ENCODE peak calls at places on chromosomes 12 and 14, in nine cellular contexts. One of them, this sample, is unnamed.

GRCh38 chr14:68694516-68695235 is 98.2 kb downstream of the ZFP36L1 start:
- DNase-seq in HCEC 1CT: peak
- DNase-seq in activated CD8-positive, alpha-beta T cell treated with anti-CD3 and anti-CD28 coated beads for 36 hours: no peak
- DNase-seq in GM04504: no peak
- DNase-seq in NCI-H69: no peak
- DNase-seq in ecto neural progenitor cell: no peak
- DNase-seq in Karpas-422: no peak
- DNase-seq in activated CD4-positive, alpha-beta T cell treated with anti-CD3 and anti-CD28 coated beads for 24 hours: no peak
- DNase-seq in fibroblast of lung: peak
- DNase-seq in this sample: no peak

GRCh38 chr12:93325855-93326254 is 51.9 kb upstream of the NUDT4 start:
- DNase-seq in HCEC 1CT: peak
- DNase-seq in activated CD8-positive, alpha-beta T cell treated with anti-CD3 and anti-CD28 coated beads for 36 hours: no peak
- DNase-seq in GM04504: no peak
- DNase-seq in NCI-H69: no peak
- DNase-seq in ecto neural progenitor cell: no peak
- DNase-seq in Karpas-422: no peak
- DNase-seq in activated CD4-positive, alpha-beta T cell treated with anti-CD3 and anti-CD28 coated beads for 24 hours: no peak
- DNase-seq in fibroblast of lung: peak
- DNase-seq in this sample: peak

GRCh38 chr14:88985654-88986053 is 161.2 kb downstream of the TTC8 start:
- DNase-seq in HCEC 1CT: no peak
- DNase-seq in activated CD8-positive, alpha-beta T cell treated with anti-CD3 and anti-CD28 coated beads for 36 hours: no peak
- DNase-seq in GM04504: no peak
- DNase-seq in NCI-H69: no peak
- DNase-seq in ecto neural progenitor cell: no peak
- DNase-seq in Karpas-422: no peak
- DNase-seq in activated CD4-positive, alpha-beta T cell treated with anti-CD3 and anti-CD28 coated beads for 24 hours: no peak
- DNase-seq in fibroblast of lung: no peak
- DNase-seq in this sample: no peak

GRCh38 chr14:83874662-83875061 is 1655.3 kb upstream of the FLRT2 start:
- DNase-seq in HCEC 1CT: no peak
- DNase-seq in activated CD8-positive, alpha-beta T cell treated with anti-CD3 and anti-CD28 coated beads for 36 hours: no peak
- DNase-seq in GM04504: peak
- DNase-seq in NCI-H69: peak
- DNase-seq in ecto neural progenitor cell: no peak
- DNase-seq in Karpas-422: no peak
- DNase-seq in activated CD4-positive, alpha-beta T cell treated with anti-CD3 and anti-CD28 coated beads for 24 hours: no peak
- DNase-seq in fibroblast of lung: no peak
- DNase-seq in this sample: no peak

GRCh38 chr12:27711312-27711682 is 665 bp downstream of the MRPS35 start:
- DNase-seq in HCEC 1CT: peak
- DNase-seq in activated CD8-positive, alpha-beta T cell treated with anti-CD3 and anti-CD28 coated beads for 36 hours: peak
- DNase-seq in GM04504: no peak
- DNase-seq in NCI-H69: peak
- DNase-seq in ecto neural progenitor cell: no peak
- DNase-seq in Karpas-422: peak
- DNase-seq in activated CD4-positive, alpha-beta T cell treated with anti-CD3 and anti-CD28 coated beads for 24 hours: no peak
- DNase-seq in fibroblast of lung: no peak
- DNase-seq in this sample: no peak

GRCh38 chr12:112233242-112233641 is 107.9 kb downstream of the TRAFD1 start:
- DNase-seq in HCEC 1CT: no peak
- DNase-seq in activated CD8-positive, alpha-beta T cell treated with anti-CD3 and anti-CD28 coated beads for 36 hours: no peak
- DNase-seq in GM04504: no peak
- DNase-seq in NCI-H69: no peak
- DNase-seq in ecto neural progenitor cell: no peak
- DNase-seq in Karpas-422: no peak
- DNase-seq in activated CD4-positive, alpha-beta T cell treated with anti-CD3 and anti-CD28 coated beads for 24 hours: no peak
- DNase-seq in fibroblast of lung: no peak
- DNase-seq in this sample: no peak

GRCh38 chr12:40010899-40011774 is 94.7 kb downstream of the SLC2A13 start:
- DNase-seq in HCEC 1CT: peak
- DNase-seq in activated CD8-positive, alpha-beta T cell treated with anti-CD3 and anti-CD28 coated beads for 36 hours: peak
- DNase-seq in GM04504: peak
- DNase-seq in NCI-H69: peak
- DNase-seq in ecto neural progenitor cell: peak
- DNase-seq in Karpas-422: peak
- DNase-seq in activated CD4-positive, alpha-beta T cell treated with anti-CD3 and anti-CD28 coated beads for 24 hours: no peak
- DNase-seq in fibroblast of lung: peak
- DNase-seq in this sample: peak

GRCh38 chr12:29426516-29426915 is 45.5 kb upstream of the ERGIC2 start:
- DNase-seq in HCEC 1CT: no peak
- DNase-seq in activated CD8-positive, alpha-beta T cell treated with anti-CD3 and anti-CD28 coated beads for 36 hours: no peak
- DNase-seq in GM04504: no peak
- DNase-seq in NCI-H69: no peak
- DNase-seq in ecto neural progenitor cell: no peak
- DNase-seq in Karpas-422: no peak
- DNase-seq in activated CD4-positive, alpha-beta T cell treated with anti-CD3 and anti-CD28 coated beads for 24 hours: no peak
- DNase-seq in fibroblast of lung: no peak
- DNase-seq in this sample: no peak

GRCh38 chr14:55130194-55130550 is 1.1 kb downstream of the LGALS3 start:
- DNase-seq in HCEC 1CT: peak
- DNase-seq in activated CD8-positive, alpha-beta T cell treated with anti-CD3 and anti-CD28 coated beads for 36 hours: no peak
- DNase-seq in GM04504: peak
- DNase-seq in NCI-H69: peak
- DNase-seq in ecto neural progenitor cell: no peak
- DNase-seq in Karpas-422: no peak
- DNase-seq in activated CD4-positive, alpha-beta T cell treated with anti-CD3 and anti-CD28 coated beads for 24 hours: no peak
- DNase-seq in fibroblast of lung: peak
- DNase-seq in this sample: no peak

GRCh38 chr12:57626929-57627445 is 6.0 kb downstream of the B4GALNT1 start:
- DNase-seq in HCEC 1CT: no peak
- DNase-seq in activated CD8-positive, alpha-beta T cell treated with anti-CD3 and anti-CD28 coated beads for 36 hours: no peak
- DNase-seq in GM04504: no peak
- DNase-seq in NCI-H69: no peak
- DNase-seq in ecto neural progenitor cell: no peak
- DNase-seq in Karpas-422: no peak
- DNase-seq in activated CD4-positive, alpha-beta T cell treated with anti-CD3 and anti-CD28 coated beads for 24 hours: no peak
- DNase-seq in fibroblast of lung: no peak
- DNase-seq in this sample: no peak

GRCh38 chr12:69645031-69645430 is 34.3 kb upstream of the LRRC10 start:
- DNase-seq in HCEC 1CT: no peak
- DNase-seq in activated CD8-positive, alpha-beta T cell treated with anti-CD3 and anti-CD28 coated beads for 36 hours: no peak
- DNase-seq in GM04504: no peak
- DNase-seq in NCI-H69: no peak
- DNase-seq in ecto neural progenitor cell: no peak
- DNase-seq in Karpas-422: no peak
- DNase-seq in activated CD4-positive, alpha-beta T cell treated with anti-CD3 and anti-CD28 coated beads for 24 hours: no peak
- DNase-seq in fibroblast of lung: peak
- DNase-seq in this sample: no peak

GRCh38 chr12:46271846-46272245 is 3.0 kb upstream of the SLC38A1 start:
- DNase-seq in HCEC 1CT: no peak
- DNase-seq in activated CD8-positive, alpha-beta T cell treated with anti-CD3 and anti-CD28 coated beads for 36 hours: no peak
- DNase-seq in GM04504: no peak
- DNase-seq in NCI-H69: peak
- DNase-seq in ecto neural progenitor cell: no peak
- DNase-seq in Karpas-422: no peak
- DNase-seq in activated CD4-positive, alpha-beta T cell treated with anti-CD3 and anti-CD28 coated beads for 24 hours: no peak
- DNase-seq in fibroblast of lung: no peak
- DNase-seq in this sample: no peak